ENCODE peak calls at places on chromosomes 3 and 15, in eight cellular contexts. One of them, this sample, is unnamed.

GRCh38 chr3:43236008-43236407 is 50.3 kb upstream of the SNRK start:
- DNase-seq in astrocyte of the spinal cord: no peak
- DNase-seq in uterus: no peak
- DNase-seq in left ventricle myocardium inferior: no peak
- DNase-seq in heart left ventricle: no peak
- DNase-seq in fibroblast of the aortic adventitia: peak; percentile 11
- DNase-seq in IMR-90: peak; percentile 37
- DNase-seq in fibroblast of pulmonary artery: peak; percentile 62
- DNase-seq in this sample: peak; percentile 67

GRCh38 chr3:185728630-185729334 is 96.1 kb downstream of the IGF2BP2 start:
- DNase-seq in fibroblast of the aortic adventitia: peak; percentile 67
- DNase-seq in astrocyte of the spinal cord: no peak
- DNase-seq in fibroblast of pulmonary artery: peak; percentile 66
- DNase-seq in heart left ventricle: no peak
- DNase-seq in left ventricle myocardium inferior: no peak
- DNase-seq in uterus: no peak
- DNase-seq in IMR-90: no peak
- DNase-seq in this sample: peak; percentile 59

GRCh38 chr3:38468811-38469210 is 15.1 kb downstream of the ACVR2B start:
- DNase-seq in uterus: no peak
- DNase-seq in astrocyte of the spinal cord: no peak
- DNase-seq in IMR-90: no peak
- DNase-seq in heart left ventricle: no peak
- DNase-seq in fibroblast of pulmonary artery: no peak
- DNase-seq in fibroblast of the aortic adventitia: no peak
- DNase-seq in left ventricle myocardium inferior: no peak
- DNase-seq in this sample: no peak

GRCh38 chr3:12004741-12005513 is 739 bp downstream of the SYN2 start:
- DNase-seq in IMR-90: no peak
- DNase-seq in left ventricle myocardium inferior: no peak
- DNase-seq in fibroblast of the aortic adventitia: no peak
- DNase-seq in heart left ventricle: no peak
- DNase-seq in fibroblast of pulmonary artery: no peak
- DNase-seq in astrocyte of the spinal cord: no peak
- DNase-seq in uterus: peak; percentile 13
- DNase-seq in this sample: no peak

GRCh38 chr3:113825090-113825489 is 13.5 kb upstream of the GRAMD1C start:
- DNase-seq in IMR-90: peak; percentile 9
- DNase-seq in left ventricle myocardium inferior: no peak
- DNase-seq in fibroblast of the aortic adventitia: no peak
- DNase-seq in heart left ventricle: no peak
- DNase-seq in fibroblast of pulmonary artery: peak; percentile 24
- DNase-seq in uterus: no peak
- DNase-seq in astrocyte of the spinal cord: no peak
- DNase-seq in this sample: peak; percentile 15

GRCh38 chr15:22960126-22960525 is 20.0 kb downstream of the CYFIP1 start:
- DNase-seq in astrocyte of the spinal cord: no peak
- DNase-seq in heart left ventricle: peak; percentile 42
- DNase-seq in fibroblast of pulmonary artery: no peak
- DNase-seq in fibroblast of the aortic adventitia: no peak
- DNase-seq in IMR-90: no peak
- DNase-seq in uterus: no peak
- DNase-seq in left ventricle myocardium inferior: no peak
- DNase-seq in this sample: no peak

GRCh38 chr15:29844290-29844903 is 22.1 kb upstream of the TJP1 start:
- DNase-seq in left ventricle myocardium inferior: no peak
- DNase-seq in IMR-90: peak; percentile 76
- DNase-seq in fibroblast of pulmonary artery: no peak
- DNase-seq in uterus: no peak
- DNase-seq in fibroblast of the aortic adventitia: peak; percentile 45
- DNase-seq in astrocyte of the spinal cord: peak; percentile 39
- DNase-seq in heart left ventricle: no peak
- DNase-seq in this sample: peak; percentile 69

GRCh38 chr3:159872374-159873109 is 116.1 kb upstream of the IL12A start:
- DNase-seq in heart left ventricle: no peak
- DNase-seq in left ventricle myocardium inferior: no peak
- DNase-seq in fibroblast of the aortic adventitia: peak; percentile 68
- DNase-seq in fibroblast of pulmonary artery: peak; percentile 86
- DNase-seq in uterus: no peak
- DNase-seq in astrocyte of the spinal cord: peak; percentile 92
- DNase-seq in IMR-90: peak; percentile 95
- DNase-seq in this sample: peak; percentile 95

GRCh38 chr3:23537006-23537620 is 268.6 kb upstream of the UBE2E1 start:
- DNase-seq in fibroblast of pulmonary artery: no peak
- DNase-seq in heart left ventricle: no peak
- DNase-seq in astrocyte of the spinal cord: no peak
- DNase-seq in IMR-90: no peak
- DNase-seq in uterus: no peak
- DNase-seq in fibroblast of the aortic adventitia: no peak
- DNase-seq in left ventricle myocardium inferior: no peak
- DNase-seq in this sample: no peak

GRCh38 chr15:33545866-33546265 is 235.1 kb downstream of the RYR3 start:
- DNase-seq in IMR-90: no peak
- DNase-seq in fibroblast of pulmonary artery: no peak
- DNase-seq in heart left ventricle: no peak
- DNase-seq in left ventricle myocardium inferior: no peak
- DNase-seq in astrocyte of the spinal cord: no peak
- DNase-seq in fibroblast of the aortic adventitia: no peak
- DNase-seq in uterus: no peak
- DNase-seq in this sample: no peak

GRCh38 chr15:73273181-73274002 is 95.4 kb downstream of the HCN4 start:
- DNase-seq in astrocyte of the spinal cord: peak; percentile 56
- DNase-seq in left ventricle myocardium inferior: no peak
- DNase-seq in uterus: peak; percentile 41
- DNase-seq in IMR-90: peak; percentile 67
- DNase-seq in fibroblast of the aortic adventitia: peak; percentile 76
- DNase-seq in fibroblast of pulmonary artery: peak; percentile 76
- DNase-seq in heart left ventricle: no peak
- DNase-seq in this sample: peak; percentile 72

GRCh38 chr15:74430510-74430951 is 3.2 kb downstream of the SEMA7A start:
- DNase-seq in IMR-90: no peak
- DNase-seq in heart left ventricle: peak; percentile 39
- DNase-seq in uterus: no peak
- DNase-seq in left ventricle myocardium inferior: no peak
- DNase-seq in astrocyte of the spinal cord: no peak
- DNase-seq in fibroblast of the aortic adventitia: no peak
- DNase-seq in fibroblast of pulmonary artery: no peak
- DNase-seq in this sample: peak; percentile 43

GRCh38 chr3:14133876-14134275 is 9.0 kb downstream of the TMEM43 start:
- DNase-seq in fibroblast of pulmonary artery: no peak
- DNase-seq in astrocyte of the spinal cord: no peak
- DNase-seq in fibroblast of the aortic adventitia: no peak
- DNase-seq in IMR-90: peak; percentile 16
- DNase-seq in uterus: no peak
- DNase-seq in heart left ventricle: no peak
- DNase-seq in left ventricle myocardium inferior: no peak
- DNase-seq in this sample: peak; percentile 69

GRCh38 chr3:98974442-98974841 is 72.9 kb upstream of the DCBLD2 start:
- DNase-seq in left ventricle myocardium inferior: no peak
- DNase-seq in uterus: no peak
- DNase-seq in astrocyte of the spinal cord: no peak
- DNase-seq in fibroblast of the aortic adventitia: no peak
- DNase-seq in IMR-90: no peak
- DNase-seq in fibroblast of pulmonary artery: no peak
- DNase-seq in heart left ventricle: no peak
- DNase-seq in this sample: no peak

GRCh38 chr3:94076055-94076454 is 13.2 kb downstream of the NSUN3 start:
- DNase-seq in left ventricle myocardium inferior: no peak
- DNase-seq in IMR-90: peak; percentile 68
- DNase-seq in uterus: no peak
- DNase-seq in heart left ventricle: no peak
- DNase-seq in fibroblast of pulmonary artery: peak; percentile 15
- DNase-seq in fibroblast of the aortic adventitia: peak; percentile 40
- DNase-seq in astrocyte of the spinal cord: peak; percentile 37
- DNase-seq in this sample: peak; percentile 48

GRCh38 chr3:124351430-124352142 is 359.7 kb upstream of the ROPN1 start:
- DNase-seq in heart left ventricle: no peak
- DNase-seq in fibroblast of pulmonary artery: peak; percentile 77
- DNase-seq in left ventricle myocardium inferior: no peak
- DNase-seq in fibroblast of the aortic adventitia: peak; percentile 64
- DNase-seq in astrocyte of the spinal cord: peak; percentile 66
- DNase-seq in uterus: no peak
- DNase-seq in IMR-90: peak; percentile 78
- DNase-seq in this sample: peak; percentile 68

GRCh38 chr3:18446067-18446793 is 21.1 kb upstream of the SATB1 start:
- DNase-seq in fibroblast of the aortic adventitia: no peak
- DNase-seq in astrocyte of the spinal cord: no peak
- DNase-seq in fibroblast of pulmonary artery: no peak
- DNase-seq in IMR-90: no peak
- DNase-seq in left ventricle myocardium inferior: no peak
- DNase-seq in heart left ventricle: no peak
- DNase-seq in uterus: no peak
- DNase-seq in this sample: no peak

GRCh38 chr3:161475905-161476304 is 20.7 kb upstream of the OTOL1 start:
- DNase-seq in astrocyte of the spinal cord: peak; percentile 18
- DNase-seq in fibroblast of pulmonary artery: peak; percentile 5
- DNase-seq in left ventricle myocardium inferior: no peak
- DNase-seq in IMR-90: peak; percentile 18
- DNase-seq in uterus: no peak
- DNase-seq in heart left ventricle: no peak
- DNase-seq in fibroblast of the aortic adventitia: no peak
- DNase-seq in this sample: peak; percentile 46

GRCh38 chr3:36697397-36698001 is 66.9 kb downstream of the DCLK3 start:
- DNase-seq in uterus: no peak
- DNase-seq in astrocyte of the spinal cord: no peak
- DNase-seq in fibroblast of the aortic adventitia: no peak
- DNase-seq in heart left ventricle: no peak
- DNase-seq in left ventricle myocardium inferior: no peak
- DNase-seq in IMR-90: no peak
- DNase-seq in fibroblast of pulmonary artery: no peak
- DNase-seq in this sample: no peak

GRCh38 chr3:18469775-18470174 is 44.6 kb upstream of the SATB1 start:
- DNase-seq in left ventricle myocardium inferior: no peak
- DNase-seq in uterus: no peak
- DNase-seq in heart left ventricle: no peak
- DNase-seq in IMR-90: no peak
- DNase-seq in fibroblast of pulmonary artery: no peak
- DNase-seq in astrocyte of the spinal cord: no peak
- DNase-seq in fibroblast of the aortic adventitia: no peak
- DNase-seq in this sample: no peak

GRCh38 chr3:152348436-152349177 is 79.9 kb downstream of the MBNL1 start:
- DNase-seq in fibroblast of pulmonary artery: no peak
- DNase-seq in uterus: no peak
- DNase-seq in IMR-90: peak; percentile 45
- DNase-seq in fibroblast of the aortic adventitia: peak; percentile 22
- DNase-seq in heart left ventricle: no peak
- DNase-seq in astrocyte of the spinal cord: peak; percentile 52
- DNase-seq in left ventricle myocardium inferior: no peak
- DNase-seq in this sample: peak; percentile 21

GRCh38 chr3:138093721-138094120 is 21.7 kb downstream of the DZIP1L start:
- DNase-seq in IMR-90: no peak
- DNase-seq in astrocyte of the spinal cord: no peak
- DNase-seq in left ventricle myocardium inferior: no peak
- DNase-seq in fibroblast of pulmonary artery: peak; percentile 32
- DNase-seq in heart left ventricle: no peak
- DNase-seq in fibroblast of the aortic adventitia: peak; percentile 55
- DNase-seq in uterus: no peak
- DNase-seq in this sample: no peak

GRCh38 chr3:138092023-138092422 is 23.4 kb downstream of the DZIP1L start:
- DNase-seq in fibroblast of pulmonary artery: peak; percentile 63
- DNase-seq in heart left ventricle: no peak
- DNase-seq in uterus: no peak
- DNase-seq in IMR-90: peak; percentile 69
- DNase-seq in fibroblast of the aortic adventitia: peak; percentile 75
- DNase-seq in astrocyte of the spinal cord: peak; percentile 62
- DNase-seq in left ventricle myocardium inferior: no peak
- DNase-seq in this sample: peak; percentile 50

GRCh38 chr3:138099417-138099816 is 16.0 kb downstream of the DZIP1L start:
- DNase-seq in fibroblast of pulmonary artery: no peak
- DNase-seq in fibroblast of the aortic adventitia: no peak
- DNase-seq in IMR-90: no peak
- DNase-seq in left ventricle myocardium inferior: no peak
- DNase-seq in heart left ventricle: no peak
- DNase-seq in astrocyte of the spinal cord: no peak
- DNase-seq in uterus: no peak
- DNase-seq in this sample: no peak

GRCh38 chr3:138097192-138097829 is 18.1 kb downstream of the DZIP1L start:
- DNase-seq in fibroblast of pulmonary artery: no peak
- DNase-seq in astrocyte of the spinal cord: no peak
- DNase-seq in IMR-90: no peak
- DNase-seq in heart left ventricle: no peak
- DNase-seq in left ventricle myocardium inferior: no peak
- DNase-seq in fibroblast of the aortic adventitia: no peak
- DNase-seq in uterus: no peak
- DNase-seq in this sample: no peak
- TF ChIP-seq CTCF in fibroblast of pulmonary artery: peak; percentile 54
- TF ChIP-seq CTCF in astrocyte of the spinal cord: peak; percentile 56
- TF ChIP-seq CTCF in IMR-90: peak; percentile 21
- TF ChIP-seq CTCF in heart left ventricle: no peak
- TF ChIP-seq CTCF in left ventricle myocardium inferior: peak; percentile 23
- TF ChIP-seq CTCF in fibroblast of the aortic adventitia: peak; percentile 60
- TF ChIP-seq CTCF in uterus: no peak
- TF ChIP-seq CTCF in this sample: peak; percentile 48

GRCh38 chr15:40198364-40199085 is 37.7 kb downstream of the BUB1B start:
- DNase-seq in IMR-90: no peak
- DNase-seq in fibroblast of pulmonary artery: no peak
- DNase-seq in astrocyte of the spinal cord: no peak
- DNase-seq in fibroblast of the aortic adventitia: no peak
- DNase-seq in left ventricle myocardium inferior: no peak
- DNase-seq in uterus: no peak
- DNase-seq in heart left ventricle: no peak
- DNase-seq in this sample: no peak

GRCh38 chr15:40204100-40204499 is 34.8 kb upstream of the PAK6 start:
- DNase-seq in fibroblast of the aortic adventitia: no peak
- DNase-seq in left ventricle myocardium inferior: no peak
- DNase-seq in fibroblast of pulmonary artery: no peak
- DNase-seq in astrocyte of the spinal cord: no peak
- DNase-seq in IMR-90: no peak
- DNase-seq in heart left ventricle: no peak
- DNase-seq in uterus: no peak
- DNase-seq in this sample: no peak
- TF ChIP-seq CTCF in fibroblast of the aortic adventitia: no peak
- TF ChIP-seq CTCF in left ventricle myocardium inferior: no peak
- TF ChIP-seq CTCF in fibroblast of pulmonary artery: no peak
- TF ChIP-seq CTCF in astrocyte of the spinal cord: no peak
- TF ChIP-seq CTCF in IMR-90: no peak
- TF ChIP-seq CTCF in heart left ventricle: no peak
- TF ChIP-seq CTCF in uterus: no peak
- TF ChIP-seq CTCF in this sample: no peak

GRCh38 chr3:196198771-196199753 is 12.1 kb downstream of the ZDHHC19 start:
- DNase-seq in fibroblast of pulmonary artery: no peak
- DNase-seq in left ventricle myocardium inferior: no peak
- DNase-seq in astrocyte of the spinal cord: no peak
- DNase-seq in IMR-90: no peak
- DNase-seq in heart left ventricle: no peak
- DNase-seq in fibroblast of the aortic adventitia: no peak
- DNase-seq in uterus: no peak
- DNase-seq in this sample: peak; percentile 15
- TF ChIP-seq CTCF in fibroblast of pulmonary artery: no peak
- TF ChIP-seq CTCF in left ventricle myocardium inferior: no peak
- TF ChIP-seq CTCF in astrocyte of the spinal cord: peak; percentile 20
- TF ChIP-seq CTCF in IMR-90: peak; percentile 31
- TF ChIP-seq CTCF in heart left ventricle: no peak
- TF ChIP-seq CTCF in fibroblast of the aortic adventitia: no peak
- TF ChIP-seq CTCF in uterus: no peak
- TF ChIP-seq CTCF in this sample: peak; percentile 26

DNA sequence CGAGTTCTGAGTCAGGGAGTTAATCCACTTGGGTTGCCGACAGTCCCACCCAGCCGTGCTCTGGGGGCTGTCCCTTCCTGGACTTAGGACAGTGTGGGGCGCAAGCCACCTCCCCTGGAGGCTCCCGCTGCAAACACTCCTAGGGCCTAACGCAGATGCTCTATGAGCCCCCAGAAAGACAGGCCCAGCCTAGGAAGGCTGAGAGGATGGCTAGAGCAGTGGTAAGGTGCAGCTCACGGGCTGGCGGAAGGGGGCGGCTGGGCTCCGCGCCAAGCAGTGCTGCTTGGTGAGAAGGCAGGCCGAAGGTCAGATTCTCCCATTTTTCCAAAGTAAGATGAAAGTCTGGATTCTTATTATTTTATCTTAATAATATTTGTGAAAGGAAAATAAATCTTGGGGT is 84.6 kb upstream of the ALDH1L1 start:
- DNase-seq in uterus: no peak
- DNase-seq in left ventricle myocardium inferior: no peak
- DNase-seq in astrocyte of the spinal cord: no peak
- DNase-seq in IMR-90: no peak
- DNase-seq in heart left ventricle: peak; percentile 20
- DNase-seq in fibroblast of the aortic adventitia: no peak
- DNase-seq in fibroblast of pulmonary artery: no peak
- DNase-seq in this sample: no peak
- TF ChIP-seq CTCF in uterus: no peak
- TF ChIP-seq CTCF in left ventricle myocardium inferior: no peak
- TF ChIP-seq CTCF in astrocyte of the spinal cord: no peak
- TF ChIP-seq CTCF in IMR-90: no peak
- TF ChIP-seq CTCF in heart left ventricle: no peak
- TF ChIP-seq CTCF in fibroblast of the aortic adventitia: no peak
- TF ChIP-seq CTCF in fibroblast of pulmonary artery: no peak
- TF ChIP-seq CTCF in this sample: no peak

This sample was measured in fibroblast of mammary gland.